ENCODE peak calls at places on chromosomes 11 and 22, in four cellular contexts. M is uterus, O is H1, U is tibial nerve. V is an unnamed sample.

GRCh38 chr11:108009497-108010360 is 1.0 kb downstream of the CUL5 start:
- DNase-seq in O (no peak), U (no peak), M (no peak), V (no peak)

GRCh38 chr22:43155789-43156188 is 4.4 kb downstream of the TSPO start:
- DNase-seq in U (no peak), O (no peak), M (no peak), V (no peak)

GRCh38 chr11:122202951-122203456 is 87.0 kb upstream of the BLID start:
- DNase-seq in O (peak), U (peak), M (peak), V (peak)

GRCh38 chr11:28460348-28460747 is 352.2 kb downstream of the METTL15 start:
- DNase-seq in M (no peak), O (no peak), U (no peak), V (no peak)

GRCh38 chr11:43904737-43905515 is 24.3 kb downstream of the ALKBH3 start:
- DNase-seq in O (no peak), M (peak), U (no peak), V (no peak)

GRCh38 chr11:17608830-17609229 is 61.8 kb downstream of the OTOG start:
- DNase-seq in M (no peak), U (no peak), O (no peak), V (no peak)

GRCh38 chr22:36027579-36027959 is 1.1 kb downstream of the RBFOX2 start:
- DNase-seq in O (no peak), U (no peak), M (peak), V (peak)

GRCh38 chr11:108019870-108020540 is 11.3 kb downstream of the CUL5 start:
- DNase-seq in O (no peak), U (no peak), M (no peak), V (no peak)

GRCh38 chr11:16925495-16926065 is 88.6 kb downstream of the PLEKHA7 start:
- DNase-seq in U (no peak), M (no peak), O (peak), V (peak)

GRCh38 chr11:82814379-82814778 is 80.7 kb upstream of the FAM181B start:
- DNase-seq in O (no peak), U (no peak), M (no peak), V (no peak)

GRCh38 chr11:123378096-123378495 is 52.0 kb upstream of the GRAMD1B start:
- DNase-seq in M (no peak), U (no peak), O (no peak), V (no peak)

GRCh38 chr22:50577697-50577986 is 585 bp downstream of the CPT1B start:
- DNase-seq in U (no peak), O (no peak), M (no peak), V (no peak)

GRCh38 chr11:119684361-119685072 is 44.5 kb downstream of the NECTIN1 start:
- DNase-seq in U (no peak), M (no peak), O (no peak), V (no peak)

GRCh38 chr11:44609028-44609782 is 43.7 kb downstream of the CD82 start:
- DNase-seq in O (no peak), U (no peak), M (no peak), V (no peak)

GRCh38 chr11:16402654-16403447 is 46.5 kb upstream of the SOX6 start:
- DNase-seq in M (no peak), O (no peak), U (no peak), V (no peak)

GRCh38 chr11:63536669-63537292 is at the start of gene PLAAT4:
- DNase-seq in U (no peak), O (no peak), M (peak), V (peak)

GRCh38 chr11:65868076-65868667 is 4.4 kb downstream of the EFEMP2 start:
- DNase-seq in U (no peak), O (no peak), M (peak), V (no peak)

GRCh38 chr11:44267366-44268072 is 42.4 kb downstream of the ALX4 start:
- DNase-seq in M (no peak), U (no peak), O (no peak), V (no peak)

GRCh38 chr11:64834723-64835615 is 9.5 kb downstream of the CDC42BPG start:
- DNase-seq in O (no peak), U (no peak), M (no peak), V (no peak)

GRCh38 chr11:2665747-2666710 is 33.8 kb downstream of the KCNQ1OT1 start:
- DNase-seq in U (no peak), M (peak), O (no peak), V (no peak)

GRCh38 chr22:23067023-23067650 is 3.2 kb upstream of the GNAZ start:
- DNase-seq in O (peak), M (peak), U (peak), V (no peak)

GRCh38 chr11:1274501-1274900 is 34.9 kb downstream of the TOLLIP start:
- DNase-seq in O (no peak), M (no peak), U (no peak), V (no peak)

GRCh38 chr22:43017525-43018290 is 2.8 kb upstream of the PACSIN2 start:
- DNase-seq in O (no peak), U (no peak), M (no peak), V (peak)

DNA sequence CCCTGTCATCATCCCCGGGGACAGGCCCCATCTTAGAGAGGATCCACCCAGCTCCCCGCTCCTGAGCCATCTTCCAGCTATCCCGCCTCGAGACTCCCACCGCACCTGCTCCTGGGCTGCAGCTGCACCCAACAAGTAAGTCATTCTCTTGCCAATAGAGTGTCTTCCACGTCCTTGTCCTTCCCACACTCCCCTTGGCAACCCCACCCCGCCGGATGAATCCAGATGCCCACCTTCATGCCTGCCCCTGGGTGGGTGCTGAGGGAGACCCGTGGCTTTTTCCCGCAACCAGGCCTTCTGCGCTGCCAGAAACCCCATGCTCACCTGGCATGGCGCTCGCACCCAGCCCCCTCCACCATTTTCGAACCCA is 11.1 kb upstream of the C11orf24 start:
- DNase-seq in O (no peak), M (no peak), U (no peak), V (no peak)
- TF ChIP-seq CTCF in O (no peak), M (no peak), U (no peak), V (no peak)

GRCh38 chr11:6404341-6405038 is 14.2 kb downstream of the SMPD1 start:
- DNase-seq in O (no peak), U (no peak), M (no peak), V (no peak)
- H3K27ac ChIP-seq in O (peak), U (no peak), M (peak), V (no peak)

GRCh38 chr11:62124186-62125113 is 639 bp downstream of the INCENP start:
- DNase-seq in U (no peak), M (no peak), O (no peak), V (peak)
- TF ChIP-seq POLR2A in U (no peak), M (no peak), O (no peak), V (no peak)

DNA sequence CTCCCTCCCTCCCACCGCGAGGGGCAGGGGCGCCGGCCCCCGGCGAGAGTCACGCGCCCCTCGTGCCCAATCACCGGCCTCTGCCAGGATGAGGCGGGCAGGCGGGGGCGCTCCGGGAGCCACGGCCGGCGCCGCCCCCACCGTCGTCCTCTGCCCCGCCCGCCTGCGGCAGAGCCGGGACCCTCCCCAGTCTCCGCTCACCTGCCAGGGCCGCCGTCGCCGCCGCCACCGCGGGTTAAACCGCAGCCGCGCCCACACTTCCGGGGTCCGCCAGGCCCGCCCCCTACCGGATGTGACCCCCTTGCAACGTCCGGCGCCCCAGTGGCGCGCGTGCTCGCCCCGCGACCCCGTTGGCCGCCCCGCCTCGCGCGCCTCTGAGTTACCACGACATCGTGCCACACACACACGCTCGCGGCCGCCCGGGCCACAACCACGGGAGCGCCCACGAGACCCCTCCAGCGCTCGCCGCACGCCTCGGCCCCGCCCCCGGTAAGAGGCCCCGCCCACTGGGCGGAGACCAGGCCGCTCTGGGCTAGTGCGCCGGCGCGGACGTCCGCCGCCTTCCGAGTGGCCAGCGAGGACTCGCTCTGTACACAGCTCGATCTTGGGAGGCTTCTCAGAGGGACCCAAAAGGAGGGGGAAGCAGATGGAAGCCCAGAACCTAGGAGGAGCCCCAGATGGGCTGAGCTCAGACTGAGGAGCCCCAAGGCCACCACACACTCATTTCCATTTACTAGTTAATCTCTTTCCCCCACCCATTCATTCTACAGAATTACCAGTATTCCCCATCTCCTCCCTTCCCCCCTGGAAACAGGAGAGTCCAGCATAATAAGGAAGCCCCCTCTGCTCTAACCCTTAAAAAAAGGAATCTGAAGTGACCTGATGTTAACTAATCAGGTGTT is at the start of gene VPS37C:
- DNase-seq in U (peak), M (peak), O (peak), V (peak)
- TF ChIP-seq CTCF in U (peak), M (no peak), O (no peak), V (no peak)

DNA sequence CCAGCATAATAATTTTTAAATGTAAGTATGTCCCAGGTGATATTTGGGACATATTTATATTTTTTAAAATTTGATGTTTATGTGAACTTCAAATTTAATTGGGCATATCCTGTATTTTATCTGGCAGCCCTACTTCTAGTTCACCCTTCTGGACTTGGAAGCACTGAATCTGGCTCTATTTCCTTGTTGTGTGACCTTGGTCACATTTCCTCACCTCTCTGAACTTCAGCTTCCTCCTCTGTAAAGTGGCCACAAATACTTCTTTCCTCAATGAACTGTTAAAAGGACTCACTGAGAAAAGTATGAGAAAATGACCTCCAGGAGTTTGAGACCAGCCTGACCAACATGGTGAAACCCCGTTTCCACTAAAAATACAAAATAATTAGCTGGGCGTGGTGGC is 8.1 kb upstream of the RNF185 start:
- DNase-seq in U (no peak), M (no peak), O (no peak), V (no peak)
- H3K27ac ChIP-seq in U (no peak), M (no peak), O (no peak), V (no peak)

GRCh38 chr11:58963551-58964075 is 24.3 kb downstream of the GLYATL1 start:
- DNase-seq in O (peak), U (no peak), M (no peak), V (peak)

GRCh38 chr11:58958500-58958899 is 19.2 kb downstream of the GLYATL1 start:
- DNase-seq in O (peak), U (no peak), M (no peak), V (no peak)

GRCh38 chr11:58957922-58958321 is 18.6 kb downstream of the GLYATL1 start:
- DNase-seq in O (no peak), M (no peak), U (no peak), V (no peak)
- TF ChIP-seq POLR2A in O (no peak), M (no peak), U (no peak), V (no peak)

GRCh38 chr11:57421066-57421465 is 5.9 kb downstream of the SLC43A3 start:
- DNase-seq in U (no peak), O (no peak), M (no peak), V (no peak)
- TF ChIP-seq CTCF in U (no peak), O (no peak), M (no peak), V (no peak)

V was measured in thyroid gland.